ENCODE peak calls at places on chromosome 7, in five cellular contexts. I, Y, L, M and T are unnamed samples.

GRCh38 chr7:87119581-87119980 is 32.7 kb upstream of the DMTF1 start:
- DNase-seq in I (no peak), Y (no peak), L (no peak), M (no peak), T (no peak)

GRCh38 chr7:17144313-17144712 is 154.1 kb upstream of the AHR start:
- DNase-seq in I (peak; percentile 38), Y (peak; percentile 35), L (peak; percentile 78), M (no peak), T (no peak)

GRCh38 chr7:69764071-69764470 is 165.8 kb downstream of the AUTS2 start:
- DNase-seq in I (no peak), Y (no peak), L (no peak), M (no peak), T (no peak)

GRCh38 chr7:56063882-56064625 is at the start of gene SUMF2:
- DNase-seq in I (peak; percentile 87), Y (peak; percentile 87), L (peak; percentile 85), M (peak; percentile 83), T (peak; percentile 88)

GRCh38 chr7:13641699-13642098 is 347.8 kb downstream of the ETV1 start:
- DNase-seq in I (no peak), Y (peak; percentile 61), L (peak; percentile 85), M (no peak), T (no peak)

GRCh38 chr7:50982626-50983025 is 199.9 kb upstream of the GRB10 start:
- DNase-seq in I (no peak), Y (no peak), L (peak; percentile 35), M (no peak), T (no peak)

GRCh38 chr7:114086906-114087651 is 168.3 kb upstream of the PPP1R3A start:
- DNase-seq in I (no peak), Y (no peak), L (no peak), M (no peak), T (no peak)

GRCh38 chr7:87570178-87570577 is 30.5 kb downstream of the ABCB1 start:
- DNase-seq in I (no peak), Y (no peak), L (peak; percentile 62), M (no peak), T (no peak)

GRCh38 chr7:117495313-117495712 is 15.5 kb downstream of the CFTR start:
- DNase-seq in I (no peak), Y (no peak), L (no peak), M (no peak), T (no peak)

GRCh38 chr7:108094933-108095710 is 35.0 kb downstream of the LAMB4 start:
- DNase-seq in I (no peak), Y (peak; percentile 79), L (peak; percentile 80), M (peak; percentile 88), T (no peak)

GRCh38 chr7:79124331-79124730 is 329.1 kb downstream of the MAGI2 start:
- DNase-seq in I (no peak), Y (no peak), L (no peak), M (peak; percentile 26), T (no peak)

GRCh38 chr7:22216309-22216708 is 140.6 kb downstream of the RAPGEF5 start:
- DNase-seq in I (no peak), Y (no peak), L (no peak), M (peak; percentile 23), T (no peak)

GRCh38 chr7:82057476-82057875 is 287.6 kb upstream of the HGF start:
- DNase-seq in I (no peak), Y (no peak), L (no peak), M (no peak), T (no peak)

GRCh38 chr7:111113263-111114017 is 22.5 kb downstream of the LRRN3 start:
- DNase-seq in I (no peak), Y (no peak), L (peak; percentile 66), M (peak; percentile 29), T (no peak)

GRCh38 chr7:108808556-108808955 is 238.9 kb downstream of the DNAJB9 start:
- DNase-seq in I (no peak), Y (no peak), L (no peak), M (no peak), T (no peak)

GRCh38 chr7:133434246-133434865 is 181.5 kb downstream of the EXOC4 start:
- DNase-seq in I (no peak), Y (no peak), L (peak; percentile 30), M (peak; percentile 24), T (no peak)

GRCh38 chr7:42407828-42408227 is 170.8 kb upstream of the GLI3 start:
- DNase-seq in I (no peak), Y (no peak), L (peak; percentile 58), M (no peak), T (no peak)

GRCh38 chr7:24912424-24912823 is 67.6 kb downstream of the OSBPL3 start:
- DNase-seq in I (no peak), Y (no peak), L (no peak), M (no peak), T (no peak)

GRCh38 chr7:30256459-30256858 is 27.9 kb upstream of the ZNRF2 start:
- DNase-seq in I (no peak), Y (no peak), L (no peak), M (no peak), T (no peak)

GRCh38 chr7:27202741-27203134 is 2.8 kb upstream of the HOXA13 start:
- DNase-seq in I (no peak), Y (no peak), L (no peak), M (no peak), T (no peak)

GRCh38 chr7:99210265-99210970 is 2.5 kb upstream of the KPNA7 start:
- DNase-seq in I (no peak), Y (no peak), L (peak; percentile 97), M (peak; percentile 88), T (no peak)

GRCh38 chr7:101390901-101391301 is 28.2 kb downstream of the COL26A1 start:
- DNase-seq in I (peak; percentile 6), Y (no peak), L (no peak), M (peak; percentile 91), T (no peak)

GRCh38 chr7:13879994-13880686 is 109.3 kb downstream of the ETV1 start:
- DNase-seq in I (no peak), Y (peak; percentile 75), L (peak; percentile 85), M (no peak), T (no peak)

GRCh38 chr7:129959480-129960332 is 6.9 kb upstream of the UBE2H start:
- DNase-seq in I (no peak), Y (no peak), L (peak; percentile 8), M (no peak), T (no peak)

GRCh38 chr7:30988346-30989005 is 24.7 kb downstream of the GHRHR start:
- DNase-seq in I (no peak), Y (no peak), L (peak; percentile 47), M (no peak), T (no peak)

GRCh38 chr7:151376218-151376902 is 33.5 kb downstream of the WDR86 start:
- DNase-seq in I (no peak), Y (no peak), L (no peak), M (no peak), T (no peak)

GRCh38 chr7:144022169-144022568 is 22.0 kb downstream of the OR6B1 start:
- DNase-seq in I (no peak), Y (no peak), L (no peak), M (no peak), T (no peak)

GRCh38 chr7:100674441-100675407 is 1.2 kb downstream of the GNB2 start:
- DNase-seq in I (peak; percentile 32), Y (no peak), L (no peak), M (no peak), T (no peak)

GRCh38 chr7:28419717-28420116 is 7.4 kb downstream of the CREB5 start:
- DNase-seq in I (no peak), Y (peak; percentile 68), L (peak; percentile 30), M (no peak), T (no peak)

GRCh38 chr7:155947051-155947450 is 134.8 kb upstream of the SHH start:
- DNase-seq in I (no peak), Y (peak; percentile 89), L (peak; percentile 85), M (no peak), T (no peak)

GRCh38 chr7:47375590-47375989 is 206.3 kb downstream of the TNS3 start:
- DNase-seq in I (no peak), Y (peak; percentile 22), L (no peak), M (no peak), T (no peak)

GRCh38 chr7:85205754-85206153 is 18.9 kb upstream of the SEMA3D start:
- DNase-seq in I (no peak), Y (no peak), L (no peak), M (no peak), T (no peak)

GRCh38 chr7:158402471-158402870 is 185.2 kb downstream of the PTPRN2 start:
- DNase-seq in I (no peak), Y (no peak), L (no peak), M (no peak), T (no peak)

GRCh38 chr7:158401295-158401694 is 186.3 kb downstream of the PTPRN2 start:
- DNase-seq in I (no peak), Y (no peak), L (no peak), M (no peak), T (no peak)

GRCh38 chr7:158399762-158400161 is 187.9 kb downstream of the PTPRN2 start:
- DNase-seq in I (no peak), Y (no peak), L (no peak), M (no peak), T (no peak)

GRCh38 chr7:158401826-158402225 is 185.8 kb downstream of the PTPRN2 start:
- DNase-seq in I (no peak), Y (no peak), L (no peak), M (no peak), T (no peak)

DNA sequence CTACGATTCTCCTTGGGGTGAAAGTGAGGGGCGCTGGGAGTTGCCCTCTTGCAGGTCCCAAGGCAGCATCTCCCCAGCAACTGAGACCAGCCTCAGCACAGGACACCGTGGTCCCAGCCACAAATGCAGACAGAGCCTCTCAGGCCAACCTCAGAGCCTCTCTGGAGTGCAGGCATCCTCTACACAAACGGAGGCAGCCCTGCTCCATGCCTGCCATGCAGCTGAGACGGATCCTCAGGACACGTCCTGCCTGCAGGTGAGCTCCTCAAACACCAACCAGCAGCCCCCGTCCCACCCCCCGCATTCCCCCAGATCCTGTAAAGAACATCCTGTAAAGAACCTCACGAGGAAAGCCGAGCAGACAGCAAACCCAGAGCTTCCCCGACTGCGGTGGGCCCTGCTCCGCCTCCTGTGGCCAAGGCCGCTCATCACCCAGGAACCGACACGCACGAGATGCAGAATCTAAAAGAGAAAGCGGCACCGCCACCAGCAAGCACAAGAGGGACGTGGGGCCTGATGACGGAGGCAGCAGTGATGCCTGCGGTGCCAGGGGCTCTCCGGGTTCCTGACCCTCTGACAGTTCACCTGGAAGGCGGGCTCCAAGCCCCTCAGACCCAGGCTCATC is 186.9 kb downstream of the PTPRN2 start:
- DNase-seq in I (no peak), Y (no peak), L (no peak), M (no peak), T (no peak)
- H3K9me3 ChIP-seq in I (peaks cover 7% of the 10 kb centered on the region), Y (no peaks in the 10 kb centered on the region), L (no peaks in the 10 kb centered on the region), M (peaks cover 9% of the 10 kb centered on the region), T (no peaks in the 10 kb centered on the region)

GRCh38 chr7:95092332-95092731 is 184.9 kb downstream of the PPP1R9A start:
- DNase-seq in I (no peak), Y (no peak), L (no peak), M (no peak), T (no peak)
- H3K9me3 ChIP-seq in I (no peaks in the 10 kb centered on the region), Y (no peaks in the 10 kb centered on the region), L (no peaks in the 10 kb centered on the region), M (no peaks in the 10 kb centered on the region), T (no peaks in the 10 kb centered on the region)

DNA sequence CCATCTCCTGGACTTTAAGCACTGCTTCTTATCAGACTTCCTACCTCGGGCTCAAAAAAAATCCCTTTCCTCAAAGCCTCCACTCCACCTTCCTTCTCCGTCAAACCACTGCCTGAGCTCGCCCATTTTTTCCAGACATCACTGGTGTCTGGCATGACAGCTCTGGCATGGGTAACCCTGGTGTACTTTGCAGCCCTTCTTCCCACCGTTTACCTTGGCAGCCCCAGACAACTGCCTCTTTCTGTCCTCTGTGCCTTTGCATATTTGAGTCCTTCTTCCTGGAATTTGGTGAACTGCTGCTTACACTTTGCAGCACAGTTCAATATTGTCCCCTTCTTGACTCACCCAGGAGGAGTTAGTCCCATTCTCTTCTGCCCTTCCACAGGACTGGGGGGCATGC is 144.6 kb upstream of the TBX20 start:
- DNase-seq in I (no peak), Y (no peak), L (no peak), M (no peak), T (no peak)
- H3K9me3 ChIP-seq in I (no peaks in the 10 kb centered on the region), Y (no peaks in the 10 kb centered on the region), L (no peaks in the 10 kb centered on the region), M (no peaks in the 10 kb centered on the region), T (no peaks in the 10 kb centered on the region)

GRCh38 chr7:1584700-1585099 is 14.9 kb upstream of the PSMG3 start:
- DNase-seq in I (no peak), Y (no peak), L (no peak), M (no peak), T (no peak)
- H3K9me3 ChIP-seq in I (no peaks in the 10 kb centered on the region), Y (no peaks in the 10 kb centered on the region), L (no peaks in the 10 kb centered on the region), M (peaks cover 8% of the 10 kb centered on the region), T (no peaks in the 10 kb centered on the region)